ENCODE peak calls at places on chromosomes 6 and 20, in five cellular contexts. F, Q, R, Z and W are unnamed samples.

GRCh38 chr20:54476336-54476928 is 1.0 kb downstream of the DOK5 start:
- DNase-seq in F (peak), Q (no peak), R (no peak), Z (no peak), W (no peak)

GRCh38 chr20:45456632-45457031 is 12.9 kb upstream of the WFDC2 start:
- DNase-seq in F (no peak), Q (peak), R (peak), Z (no peak), W (peak)

GRCh38 chr6:121951918-121952379 is 447.5 kb upstream of the HSF2 start:
- DNase-seq in F (peak), Q (no peak), R (no peak), Z (no peak), W (no peak)

GRCh38 chr6:92507552-92507951 is 911.8 kb downstream of the EPHA7 start:
- DNase-seq in F (no peak), Q (no peak), R (no peak), Z (no peak), W (no peak)

GRCh38 chr6:47117314-47117713 is 75.2 kb upstream of the ADGRF1 start:
- DNase-seq in F (no peak), Q (no peak), R (no peak), Z (no peak), W (no peak)

GRCh38 chr6:119728220-119728750 is 378.7 kb upstream of the MAN1A1 start:
- DNase-seq in F (no peak), Q (no peak), R (no peak), Z (no peak), W (no peak)

GRCh38 chr6:24332306-24332705 is 25.6 kb downstream of the DCDC2 start:
- DNase-seq in F (no peak), Q (no peak), R (no peak), Z (no peak), W (no peak)

GRCh38 chr6:90095788-90096187 is 200.9 kb downstream of the BACH2 start:
- DNase-seq in F (no peak), Q (no peak), R (no peak), Z (no peak), W (no peak)